ENCODE peak calls at places on chromosomes 12 and 14, in five cellular contexts. R is Panc1; S is fibroblast of mammary gland; Q is right lobe of liver; X is activated CD4-positive, alpha-beta T cell treated with anti-CD3 and anti-CD28 coated beads, Interleukin-2, amount 50 U/mL, for 4 hours. V is an unnamed sample.

GRCh38 chr12:16389594-16389993 is 42.1 kb downstream of the MGST1 start:
- DNase-seq in Q (no peak), S (peak), X (no peak), R (no peak), V (no peak)

GRCh38 chr12:6867407-6868210 is at the start of gene TPI1:
- DNase-seq in X (peak), Q (peak), R (no peak), S (peak), V (peak)

GRCh38 chr14:51668870-51669269 is 17.2 kb downstream of the FRMD6 start:
- DNase-seq in S (no peak), X (no peak), Q (no peak), R (no peak), V (no peak)

GRCh38 chr12:12095016-12095415 is 24.3 kb downstream of the BCL2L14 start:
- DNase-seq in S (no peak), X (no peak), Q (no peak), R (no peak), V (no peak)

GRCh38 chr12:13362260-13362841 is 165.8 kb downstream of the EMP1 start:
- DNase-seq in R (peak), S (peak), Q (peak), X (peak), V (peak)

GRCh38 chr14:102580552-102581110 is 11.8 kb upstream of the RCOR1 start:
- DNase-seq in S (no peak), R (no peak), Q (no peak), X (no peak), V (no peak)

GRCh38 chr14:75491376-75491978 is 30.8 kb upstream of the BATF start:
- DNase-seq in S (no peak), X (no peak), Q (no peak), R (no peak), V (no peak)

GRCh38 chr12:53324113-53324778 is 2.8 kb upstream of the AAAS start:
- DNase-seq in R (no peak), S (no peak), X (peak), Q (peak), V (peak)

GRCh38 chr14:68506021-68506644 is 286.7 kb downstream of the ZFP36L1 start:
- DNase-seq in R (no peak), Q (no peak), S (peak), X (no peak), V (peak)

GRCh38 chr12:108702534-108702933 is 28.8 kb downstream of the CORO1C start:
- DNase-seq in R (no peak), X (no peak), Q (no peak), S (no peak), V (no peak)

GRCh38 chr12:52285172-52285745 is 6.1 kb downstream of the KRT81 start:
- DNase-seq in R (no peak), X (no peak), S (peak), Q (no peak), V (no peak)

GRCh38 chr12:45757172-45757571 is 27.7 kb downstream of the ARID2 start:
- DNase-seq in X (no peak), Q (no peak), S (no peak), R (no peak), V (no peak)

GRCh38 chr14:102633906-102634595 is 41.6 kb downstream of the RCOR1 start:
- DNase-seq in R (no peak), X (no peak), S (no peak), Q (no peak), V (no peak)

GRCh38 chr14:92458959-92459478 is 54.6 kb upstream of the RIN3 start:
- DNase-seq in S (no peak), Q (no peak), R (no peak), X (no peak), V (no peak)

GRCh38 chr12:84807249-84807648 is 105.3 kb downstream of the SLC6A15 start:
- DNase-seq in S (peak), R (no peak), X (no peak), Q (no peak), V (no peak)

GRCh38 chr12:44000309-44000952 is 164.6 kb downstream of the TMEM117 start:
- DNase-seq in S (peak), Q (peak), X (no peak), R (no peak), V (no peak)

GRCh38 chr12:67701121-67701520 is 52.6 kb downstream of the DYRK2 start:
- DNase-seq in Q (no peak), S (peak), R (no peak), X (no peak), V (no peak)

GRCh38 chr12:114982760-114983159 is 298.8 kb upstream of the TBX3 start:
- DNase-seq in R (no peak), X (no peak), S (peak), Q (no peak), V (no peak)

GRCh38 chr12:107967170-107967569 is 161.9 kb upstream of the WSCD2 start:
- DNase-seq in R (no peak), S (peak), Q (no peak), X (no peak), V (no peak)

GRCh38 chr12:2411011-2411410 is 358.2 kb downstream of the CACNA1C start:
- DNase-seq in X (no peak), S (no peak), Q (no peak), R (no peak), V (peak)

GRCh38 chr12:114671664-114672476 is 12.1 kb downstream of the TBX3 start:
- DNase-seq in R (no peak), Q (no peak), X (no peak), S (no peak), V (no peak)

GRCh38 chr12:53739285-53740129 is 12.3 kb upstream of the CALCOCO1 start:
- DNase-seq in R (no peak), X (no peak), S (peak), Q (no peak), V (no peak)

GRCh38 chr12:111288771-111289170 is 80.1 kb downstream of the PHETA1 start:
- DNase-seq in R (no peak), X (no peak), Q (no peak), S (no peak), V (no peak)

GRCh38 chr12:31016057-31016456 is 57.6 kb upstream of the DDX11 start:
- DNase-seq in R (no peak), S (no peak), Q (peak), X (no peak), V (peak)

V was measured in upper lobe of right lung.